ENCODE peak calls at places on chromosomes 6 and 20, in five cellular contexts. G is HL-60, I is HFFc6, U is endothelial cell, P is Calu3. N is an unnamed sample.

GRCh38 chr20:32528291-32528891 is 56.7 kb downstream of the NOL4L start:
- DNase-seq in G (no peak), I (no peak), U (no peak), P (no peak), N (no peak)

GRCh38 chr6:120260713-120261112 is 911.2 kb upstream of the MAN1A1 start:
- DNase-seq in G (no peak), I (no peak), U (no peak), P (no peak), N (no peak)

GRCh38 chr6:136331461-136331860 is 41.8 kb upstream of the BCLAF1 start:
- DNase-seq in G (no peak), I (no peak), U (no peak), P (no peak), N (no peak)

GRCh38 chr6:129486333-129486732 is 223.6 kb downstream of the ARHGAP18 start:
- DNase-seq in G (no peak), I (no peak), U (no peak), P (no peak), N (no peak)

GRCh38 chr20:16286601-16287000 is 286.6 kb downstream of the KIF16B start:
- DNase-seq in G (no peak), I (no peak), U (no peak), P (no peak), N (no peak)

GRCh38 chr6:47362857-47363461 is 53.3 kb upstream of the TNFRSF21 start:
- DNase-seq in G (no peak), I (no peak), U (no peak), P (peak), N (no peak)

GRCh38 chr20:57562541-57563465 is 1.9 kb downstream of the PCK1 start:
- DNase-seq in G (no peak), I (no peak), U (no peak), P (no peak), N (no peak)

GRCh38 chr6:142258757-142259156 is 43.0 kb upstream of the ADGRG6 start:
- DNase-seq in G (no peak), I (no peak), U (no peak), P (no peak), N (no peak)

GRCh38 chr6:161798844-161799394 is 525.1 kb upstream of the AGPAT4 start:
- DNase-seq in G (no peak), I (no peak), U (no peak), P (no peak), N (no peak)

GRCh38 chr6:94956910-94957309 is 620.4 kb upstream of the MANEA start:
- DNase-seq in G (no peak), I (no peak), U (no peak), P (no peak), N (no peak)

GRCh38 chr6:3797231-3798200 is 46.0 kb upstream of the PXDC1 start:
- DNase-seq in G (no peak), I (peak), U (no peak), P (peak), N (no peak)

GRCh38 chr6:30647802-30648460 is 998 bp downstream of the C6orf136 start:
- DNase-seq in G (no peak), I (peak), U (no peak), P (no peak), N (no peak)

GRCh38 chr6:28978959-28979561 is 26.1 kb downstream of the ZNF311 start:
- DNase-seq in G (no peak), I (no peak), U (no peak), P (no peak), N (peak)

GRCh38 chr6:124590001-124590400 is 372.2 kb upstream of the RNF217 start:
- DNase-seq in G (no peak), I (no peak), U (no peak), P (no peak), N (no peak)

GRCh38 chr6:136657629-136658028 is 107.4 kb upstream of the MAP7 start:
- DNase-seq in G (no peak), I (peak), U (no peak), P (no peak), N (no peak)

GRCh38 chr6:55141611-55142010 is 32.7 kb upstream of the HCRTR2 start:
- DNase-seq in G (no peak), I (no peak), U (no peak), P (no peak), N (no peak)

GRCh38 chr6:138403324-138403800 is 661 bp upstream of the HEBP2 start:
- DNase-seq in G (no peak), I (no peak), U (peak), P (peak), N (peak)

GRCh38 chr6:26175428-26176181 is 88.4 kb downstream of the HFE start:
- DNase-seq in G (peak), I (peak), U (peak), P (peak), N (peak)

GRCh38 chr20:61640171-61640570 is 388.1 kb downstream of the CDH4 start:
- DNase-seq in G (no peak), I (no peak), U (no peak), P (no peak), N (no peak)

GRCh38 chr6:148761532-148761951 is 14.7 kb downstream of the UST start:
- DNase-seq in G (no peak), I (no peak), U (no peak), P (no peak), N (no peak)

GRCh38 chr6:5706094-5707033 is 300.4 kb downstream of the NRN1 start:
- DNase-seq in G (no peak), I (no peak), U (no peak), P (no peak), N (no peak)

GRCh38 chr6:22432060-22432459 is 135.2 kb upstream of the PRL start:
- DNase-seq in G (no peak), I (no peak), U (no peak), P (no peak), N (no peak)

GRCh38 chr6:26544473-26544872 is 6.3 kb downstream of the HMGN4 start:
- DNase-seq in G (no peak), I (no peak), U (no peak), P (no peak), N (no peak)

GRCh38 chr20:10379761-10380160 is 54.3 kb downstream of the MKKS start:
- DNase-seq in G (no peak), I (no peak), U (no peak), P (no peak), N (no peak)

GRCh38 chr6:25418463-25419052 is 139.4 kb downstream of the CARMIL1 start:
- DNase-seq in G (no peak), I (no peak), U (no peak), P (peak), N (no peak)

GRCh38 chr20:17648782-17649730 is 33.0 kb downstream of the RRBP1 start:
- DNase-seq in G (no peak), I (no peak), U (peak), P (peak), N (peak)

GRCh38 chr6:7540595-7540994 is 876 bp upstream of the DSP start:
- DNase-seq in G (no peak), I (peak), U (peak), P (no peak), N (peak)

GRCh38 chr20:41035207-41035606 is 6.6 kb downstream of the TOP1 start:
- DNase-seq in G (no peak), I (no peak), U (no peak), P (no peak), N (no peak)

GRCh38 chr20:16472045-16472872 is 101.0 kb downstream of the KIF16B start:
- DNase-seq in G (no peak), I (no peak), U (no peak), P (no peak), N (no peak)

GRCh38 chr6:37483917-37484785 is 15.5 kb downstream of the CCDC167 start:
- DNase-seq in G (peak), I (peak), U (peak), P (peak), N (peak)

GRCh38 chr6:39841291-39841690 is 49.1 kb downstream of the DAAM2 start:
- DNase-seq in G (no peak), I (no peak), U (no peak), P (no peak), N (no peak)

DNA sequence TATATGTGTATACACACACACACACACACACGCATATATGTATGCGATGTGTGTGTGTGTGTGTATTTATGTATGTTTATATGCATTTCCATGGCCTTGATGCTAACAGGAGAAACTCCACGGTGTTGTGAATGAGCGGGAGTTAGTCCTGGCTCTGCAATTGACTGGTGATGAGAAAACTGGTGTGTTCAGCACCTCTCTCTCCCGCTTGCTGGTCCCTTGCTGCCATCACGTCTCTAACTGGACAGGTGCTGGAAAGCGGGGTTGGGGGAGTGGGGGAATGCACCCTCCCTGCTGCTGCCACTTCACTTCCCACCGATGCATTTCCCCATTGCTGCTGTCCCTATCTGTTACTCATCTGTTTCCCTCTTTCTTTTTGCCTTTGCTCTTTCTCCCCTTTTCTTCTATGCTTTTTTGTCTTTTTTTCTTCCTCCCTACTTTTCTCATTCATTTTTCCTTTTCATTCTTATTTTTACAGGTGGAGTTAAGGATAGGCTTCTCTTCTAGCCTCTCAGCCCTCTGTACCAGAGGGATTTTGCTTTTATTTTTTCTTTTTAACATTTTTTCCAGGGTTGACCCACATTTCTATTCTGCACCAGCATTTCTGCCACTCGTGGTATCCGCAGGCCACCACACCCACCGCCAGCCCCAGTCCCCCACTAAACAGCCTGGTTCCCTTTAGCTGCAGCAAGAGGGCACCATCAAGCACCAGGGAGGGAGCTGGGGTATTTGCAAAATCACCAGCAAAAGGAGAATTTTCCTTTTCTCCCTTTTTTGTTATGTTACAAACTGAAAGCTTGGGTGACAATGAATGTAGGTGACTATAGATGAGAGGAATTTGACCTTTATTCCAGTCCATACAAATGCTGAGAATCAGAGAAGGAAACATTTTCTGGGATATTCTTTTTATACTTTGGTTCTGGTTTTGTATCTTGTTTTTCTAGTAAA is 115.6 kb downstream of the TCP11 start:
- DNase-seq in G (no peak), I (no peak), U (no peak), P (no peak), N (no peak)
- TF ChIP-seq CTCF in G (no peak), I (no peak), U (no peak), P (peak), N (no peak)

GRCh38 chr6:226516-227073 is 65.7 kb upstream of the DUSP22 start:
- DNase-seq in G (no peak), I (no peak), U (no peak), P (no peak), N (no peak)

GRCh38 chr6:225907-226306 is 66.4 kb upstream of the DUSP22 start:
- DNase-seq in G (no peak), I (no peak), U (no peak), P (no peak), N (no peak)

GRCh38 chr6:227812-228338 is 64.4 kb upstream of the DUSP22 start:
- DNase-seq in G (no peak), I (no peak), U (no peak), P (no peak), N (no peak)

GRCh38 chr6:228881-229651 is 63.2 kb upstream of the DUSP22 start:
- DNase-seq in G (no peak), I (no peak), U (no peak), P (no peak), N (peak)

DNA sequence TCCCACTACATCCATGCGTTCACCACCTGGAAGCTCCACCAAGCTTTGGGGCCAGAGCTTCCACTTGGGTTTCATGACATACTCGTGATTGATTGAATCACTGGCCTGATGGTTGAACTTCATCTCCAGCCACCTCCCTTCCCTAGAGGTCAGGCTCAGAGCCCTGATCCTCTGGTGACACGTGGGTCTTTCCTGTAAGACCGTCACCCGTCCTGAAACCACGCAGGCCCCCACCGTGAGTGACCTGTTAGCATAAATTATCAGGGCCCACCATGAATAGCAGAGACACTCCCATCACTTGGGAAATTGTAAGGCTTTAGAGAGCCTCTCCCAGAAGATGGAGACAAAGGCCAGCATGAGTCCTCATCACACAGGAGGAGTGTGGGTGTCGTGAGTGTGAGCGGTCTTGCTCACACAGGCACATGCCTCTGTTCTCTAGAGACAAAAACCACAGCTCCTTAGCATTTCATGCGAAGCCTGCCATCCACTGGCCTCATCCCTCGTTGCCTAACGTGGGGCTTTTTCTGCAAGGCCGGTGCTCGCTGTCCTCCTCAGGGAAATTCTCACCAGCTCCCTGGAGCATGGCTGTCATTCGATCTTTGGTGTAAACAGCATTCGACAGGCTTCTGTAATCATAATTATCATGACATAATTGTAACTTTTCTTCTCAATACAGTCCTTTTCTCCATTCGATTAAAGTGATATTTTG is 65.1 kb upstream of the DUSP22 start:
- DNase-seq in G (no peak), I (no peak), U (no peak), P (no peak), N (peak)
- TF ChIP-seq CTCF in G (no peak), I (no peak), U (no peak), P (no peak), N (peak)

GRCh38 chr20:1526896-1527295 is 30.6 kb downstream of the SIRPD start:
- DNase-seq in G (no peak), I (no peak), U (no peak), P (no peak), N (no peak)
- TF ChIP-seq CTCF in G (no peak), I (no peak), U (no peak), P (no peak), N (no peak)

GRCh38 chr20:47125553-47126373 is 230.7 kb downstream of the ZMYND8 start:
- DNase-seq in G (no peak), I (no peak), U (no peak), P (peak), N (no peak)
- TF ChIP-seq CTCF in G (no peak), I (no peak), U (no peak), P (no peak), N (no peak)

GRCh38 chr6:11822346-11822745 is 43.7 kb upstream of the ADTRP start:
- DNase-seq in G (no peak), I (no peak), U (no peak), P (no peak), N (no peak)
- TF ChIP-seq CTCF in G (no peak), I (no peak), U (no peak), P (no peak), N (no peak)

GRCh38 chr20:43982016-43982415 is 67.4 kb downstream of the TOX2 start:
- DNase-seq in G (no peak), I (no peak), U (no peak), P (no peak), N (no peak)

GRCh38 chr20:43983904-43984361 is 69.3 kb downstream of the TOX2 start:
- DNase-seq in G (no peak), I (no peak), U (no peak), P (no peak), N (no peak)

GRCh38 chr20:43982886-43983285 is 68.2 kb downstream of the TOX2 start:
- DNase-seq in G (no peak), I (no peak), U (no peak), P (no peak), N (no peak)

GRCh38 chr20:43984587-43984986 is 69.9 kb downstream of the TOX2 start:
- DNase-seq in G (no peak), I (no peak), U (no peak), P (no peak), N (no peak)

GRCh38 chr20:43983359-43983758 is 68.7 kb downstream of the TOX2 start:
- DNase-seq in G (no peak), I (no peak), U (no peak), P (peak), N (no peak)
- TF ChIP-seq CTCF in G (no peak), I (peak), U (peak), P (peak), N (peak)

GRCh38 chr20:6831461-6831860 is 64.0 kb downstream of the BMP2 start:
- DNase-seq in G (no peak), I (no peak), U (no peak), P (no peak), N (no peak)

GRCh38 chr20:6828794-6829423 is 61.4 kb downstream of the BMP2 start:
- DNase-seq in G (peak), I (peak), U (peak), P (peak), N (peak)

GRCh38 chr20:6832811-6833210 is 65.3 kb downstream of the BMP2 start:
- DNase-seq in G (no peak), I (no peak), U (no peak), P (no peak), N (no peak)

GRCh38 chr20:6827472-6827871 is 60.0 kb downstream of the BMP2 start:
- DNase-seq in G (no peak), I (no peak), U (no peak), P (no peak), N (no peak)

DNA sequence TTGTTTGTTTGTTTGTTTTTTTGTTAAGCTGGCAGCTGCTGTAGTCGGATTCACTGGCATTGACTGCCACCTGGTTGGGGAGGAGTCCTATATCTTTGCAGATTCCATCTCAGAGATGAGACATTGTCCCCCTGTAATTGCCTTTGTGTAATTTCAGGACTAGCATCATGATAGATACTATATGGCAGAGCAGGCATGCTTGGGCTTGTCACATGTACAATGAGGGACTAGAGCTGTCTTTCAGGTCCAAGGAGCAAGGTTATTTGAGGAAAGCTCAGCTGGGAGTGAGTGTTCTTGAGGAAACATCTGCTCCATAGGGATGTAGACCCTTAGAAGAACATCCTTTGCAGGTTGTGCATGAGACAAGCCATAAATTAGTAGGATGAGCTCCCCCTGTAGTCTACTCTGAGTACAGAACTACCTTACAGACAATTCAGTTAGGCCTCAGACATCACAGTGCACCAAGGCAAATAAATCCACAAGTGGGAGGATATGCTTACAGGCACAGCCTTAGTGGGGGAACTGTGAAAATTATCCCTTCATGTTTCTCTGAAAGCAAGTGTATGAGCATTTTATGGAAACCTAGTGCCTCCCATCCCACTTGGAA is 62.1 kb downstream of the BMP2 start:
- DNase-seq in G (no peak), I (no peak), U (no peak), P (no peak), N (no peak)
- TF ChIP-seq CTCF in G (no peak), I (no peak), U (no peak), P (no peak), N (no peak)

DNA sequence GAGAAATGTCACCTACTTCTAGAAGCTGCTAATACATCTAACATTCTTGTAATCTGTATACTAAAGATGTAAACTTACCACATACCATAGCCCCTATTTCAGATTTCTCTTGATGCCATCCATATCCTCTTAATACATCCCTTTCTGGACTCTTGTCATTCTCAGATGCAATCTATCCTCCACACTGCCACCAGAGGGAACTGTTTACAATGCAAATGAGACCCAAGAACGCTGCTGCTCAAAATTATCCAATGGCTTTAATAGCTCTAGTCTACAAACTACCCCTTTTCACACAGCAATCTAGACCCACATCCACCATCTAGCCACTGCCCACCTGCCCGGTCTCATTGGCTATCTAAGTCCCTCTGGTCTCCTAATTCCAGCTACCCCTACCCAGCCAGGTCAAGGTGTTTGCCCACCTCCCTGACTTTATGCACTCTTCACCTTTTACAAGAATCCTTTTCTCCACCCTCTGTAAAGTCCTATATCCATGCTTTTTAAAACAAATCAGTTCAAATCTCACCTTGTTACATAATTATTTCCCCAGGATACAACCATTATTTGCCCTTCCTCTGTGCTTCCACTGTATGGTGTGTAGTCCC is 14.8 kb downstream of the FAXC start:
- DNase-seq in G (peak), I (peak), U (peak), P (peak), N (peak)
- TF ChIP-seq CTCF in G (peak), I (peak), U (no peak), P (peak), N (no peak)

GRCh38 chr6:80742481-80742880 is 636.0 kb downstream of the BCKDHB start:
- DNase-seq in G (no peak), I (peak), U (peak), P (peak), N (no peak)
- TF ChIP-seq CTCF in G (no peak), I (peak), U (peak), P (peak), N (no peak)

GRCh38 chr6:51515052-51515402 is 572.4 kb downstream of the PKHD1 start:
- DNase-seq in G (no peak), I (no peak), U (no peak), P (no peak), N (no peak)
- TF ChIP-seq CTCF in G (no peak), I (no peak), U (no peak), P (no peak), N (no peak)